ENCODE peak calls at places on chromosomes 2 and 18, in seven cellular contexts. W is neural progenitor cell; Z is activated CD4-positive, alpha-beta T cell treated with anti-CD3 and anti-CD28 coated beads for 24 hours; J is dorsolateral prefrontal cortex; N is NCI-H2081; V is iris pigment epithelial cell; B is tibial artery. X is an unnamed sample.
A peak's percentile ranks its signal among the peaks of the same experiment; 100 is the strongest.

GRCh38 chr2:152566034-152566727 is 151.1 kb downstream of the PRPF40A start:
- DNase-seq in W (no peak), V (no peak), N (no peak), J (no peak), B (no peak), Z (no peak), X (no peak)

GRCh38 chr2:30694286-30695055 is 112.8 kb downstream of the CAPN13 start:
- DNase-seq in Z (no peak), W (no peak), B (no peak), N (peak; percentile 70), J (no peak), V (no peak), X (no peak)

GRCh38 chr2:226511327-226511726 is 288.3 kb downstream of the IRS1 start:
- DNase-seq in J (no peak), B (no peak), W (no peak), Z (no peak), N (no peak), V (no peak), X (no peak)

GRCh38 chr2:36356990-36357505 is 1.5 kb downstream of the CRIM1 start:
- DNase-seq in B (no peak), V (no peak), J (no peak), W (peak; percentile 72), N (no peak), Z (no peak), X (no peak)

GRCh38 chr2:38875576-38876367 is at the start of the genes DHX57 and MORN2:
- DNase-seq in B (peak; percentile 82), J (peak; percentile 93), W (peak; percentile 87), Z (peak; percentile 58), N (peak; percentile 87), V (peak; percentile 86), X (peak; percentile 71)

GRCh38 chr18:70981400-70982140 is 692.7 kb downstream of the SOCS6 start:
- DNase-seq in W (no peak), B (no peak), N (peak; percentile 34), V (no peak), J (no peak), Z (no peak), X (no peak)

GRCh38 chr2:173872714-173873113 is 92.5 kb downstream of the SP3 start:
- DNase-seq in N (no peak), Z (no peak), J (no peak), B (no peak), V (no peak), W (no peak), X (no peak)

GRCh38 chr18:32868424-32868823 is 95.6 kb upstream of the KLHL14 start:
- DNase-seq in J (no peak), V (no peak), Z (no peak), W (no peak), N (no peak), B (no peak), X (no peak)

GRCh38 chr2:138452324-138452723 is 49.2 kb upstream of the SPOPL start:
- DNase-seq in Z (no peak), N (no peak), J (no peak), B (no peak), V (no peak), W (no peak), X (no peak)